ENCODE peak calls at places on chromosomes 3 and 15, in eight cellular contexts. One of them, this sample, is unnamed.

GRCh38 chr15:26971303-26972018 is 480 bp downstream of the GABRG3 start:
- DNase-seq in HCT116: no peak
- DNase-seq in HepG2: no peak
- DNase-seq in IMR-90: no peak
- DNase-seq in upper lobe of left lung: peak; percentile 74
- DNase-seq in stomach: no peak
- DNase-seq in gastrocnemius medialis: no peak
- DNase-seq in A549: no peak
- DNase-seq in this sample: no peak

GRCh38 chr15:99433026-99433756 is 132.6 kb upstream of the MEF2A start:
- DNase-seq in HCT116: no peak
- DNase-seq in HepG2: no peak
- DNase-seq in IMR-90: no peak
- DNase-seq in upper lobe of left lung: peak; percentile 63
- DNase-seq in stomach: no peak
- DNase-seq in gastrocnemius medialis: peak; percentile 13
- DNase-seq in A549: no peak
- DNase-seq in this sample: no peak

GRCh38 chr15:80780416-80781221 is 1.4 kb downstream of the CEMIP start:
- DNase-seq in HCT116: no peak
- DNase-seq in HepG2: peak; percentile 47
- DNase-seq in IMR-90: peak; percentile 62
- DNase-seq in upper lobe of left lung: peak; percentile 91
- DNase-seq in stomach: peak; percentile 48
- DNase-seq in gastrocnemius medialis: no peak
- DNase-seq in A549: peak; percentile 57
- DNase-seq in this sample: no peak

GRCh38 chr15:51310064-51310463 is 28.3 kb downstream of the CYP19A1 start:
- DNase-seq in HCT116: no peak
- DNase-seq in HepG2: no peak
- DNase-seq in IMR-90: peak; percentile 20
- DNase-seq in upper lobe of left lung: no peak
- DNase-seq in stomach: no peak
- DNase-seq in gastrocnemius medialis: no peak
- DNase-seq in A549: no peak
- DNase-seq in this sample: no peak

GRCh38 chr3:15063656-15064286 is 1.3 kb downstream of the MRPS25 start:
- DNase-seq in HCT116: no peak
- DNase-seq in HepG2: no peak
- DNase-seq in IMR-90: no peak
- DNase-seq in upper lobe of left lung: no peak
- DNase-seq in stomach: no peak
- DNase-seq in gastrocnemius medialis: no peak
- DNase-seq in A549: no peak
- DNase-seq in this sample: no peak

GRCh38 chr3:105856605-105857004 is 12.2 kb downstream of the CBLB start:
- DNase-seq in HCT116: no peak
- DNase-seq in HepG2: no peak
- DNase-seq in IMR-90: no peak
- DNase-seq in upper lobe of left lung: no peak
- DNase-seq in stomach: no peak
- DNase-seq in gastrocnemius medialis: no peak
- DNase-seq in A549: no peak
- DNase-seq in this sample: no peak

GRCh38 chr3:143885803-143886427 is 37.6 kb upstream of the SLC9A9 start:
- DNase-seq in HCT116: peak; percentile 16
- DNase-seq in HepG2: peak; percentile 41
- DNase-seq in IMR-90: peak; percentile 34
- DNase-seq in upper lobe of left lung: no peak
- DNase-seq in stomach: no peak
- DNase-seq in gastrocnemius medialis: no peak
- DNase-seq in A549: peak; percentile 18
- DNase-seq in this sample: no peak

GRCh38 chr15:40766906-40767837 is 2.6 kb upstream of the C15orf62 start:
- DNase-seq in HCT116: no peak
- DNase-seq in HepG2: no peak
- DNase-seq in IMR-90: peak; percentile 50
- DNase-seq in upper lobe of left lung: peak; percentile 76
- DNase-seq in stomach: no peak
- DNase-seq in gastrocnemius medialis: no peak
- DNase-seq in A549: no peak
- DNase-seq in this sample: no peak

GRCh38 chr15:79067434-79067833 is 23.1 kb downstream of the RASGRF1 start:
- DNase-seq in HCT116: no peak
- DNase-seq in HepG2: peak; percentile 6
- DNase-seq in IMR-90: no peak
- DNase-seq in upper lobe of left lung: no peak
- DNase-seq in stomach: no peak
- DNase-seq in gastrocnemius medialis: no peak
- DNase-seq in A549: no peak
- DNase-seq in this sample: peak; percentile 15

GRCh38 chr3:71219744-71220638 is 363.5 kb downstream of the FOXP1 start:
- DNase-seq in HCT116: no peak
- DNase-seq in HepG2: peak; percentile 29
- DNase-seq in IMR-90: no peak
- DNase-seq in upper lobe of left lung: no peak
- DNase-seq in stomach: no peak
- DNase-seq in gastrocnemius medialis: no peak
- DNase-seq in A549: no peak
- DNase-seq in this sample: no peak

GRCh38 chr15:88788036-88788435 is 15.2 kb upstream of the ACAN start:
- DNase-seq in HCT116: no peak
- DNase-seq in HepG2: no peak
- DNase-seq in IMR-90: no peak
- DNase-seq in upper lobe of left lung: no peak
- DNase-seq in stomach: no peak
- DNase-seq in gastrocnemius medialis: no peak
- DNase-seq in A549: no peak
- DNase-seq in this sample: peak; percentile 53

GRCh38 chr15:47717036-47717611 is at the start of gene SEMA6D:
- DNase-seq in HCT116: no peak
- DNase-seq in HepG2: peak; percentile 4
- DNase-seq in IMR-90: peak; percentile 85
- DNase-seq in upper lobe of left lung: peak; percentile 92
- DNase-seq in stomach: peak; percentile 45
- DNase-seq in gastrocnemius medialis: peak; percentile 80
- DNase-seq in A549: peak; percentile 15
- DNase-seq in this sample: peak; percentile 42

GRCh38 chr3:49028673-49029562 is at the start of gene IMPDH2:
- DNase-seq in HCT116: peak; percentile 87
- DNase-seq in HepG2: peak; percentile 82
- DNase-seq in IMR-90: peak; percentile 91
- DNase-seq in upper lobe of left lung: peak; percentile 99
- DNase-seq in stomach: peak; percentile 96
- DNase-seq in gastrocnemius medialis: peak; percentile 92
- DNase-seq in A549: peak; percentile 47
- DNase-seq in this sample: peak; percentile 98
- TF ChIP-seq POLR2A in HCT116: peak; percentile 99
- TF ChIP-seq POLR2A in HepG2: no peak
- TF ChIP-seq POLR2A in IMR-90: peak; percentile 98
- TF ChIP-seq POLR2A in upper lobe of left lung: no peak
- TF ChIP-seq POLR2A in stomach: peak; percentile 90
- TF ChIP-seq POLR2A in gastrocnemius medialis: peak; percentile 98
- TF ChIP-seq POLR2A in A549: peak; percentile 100
- TF ChIP-seq POLR2A in this sample: peak; percentile 86

DNA sequence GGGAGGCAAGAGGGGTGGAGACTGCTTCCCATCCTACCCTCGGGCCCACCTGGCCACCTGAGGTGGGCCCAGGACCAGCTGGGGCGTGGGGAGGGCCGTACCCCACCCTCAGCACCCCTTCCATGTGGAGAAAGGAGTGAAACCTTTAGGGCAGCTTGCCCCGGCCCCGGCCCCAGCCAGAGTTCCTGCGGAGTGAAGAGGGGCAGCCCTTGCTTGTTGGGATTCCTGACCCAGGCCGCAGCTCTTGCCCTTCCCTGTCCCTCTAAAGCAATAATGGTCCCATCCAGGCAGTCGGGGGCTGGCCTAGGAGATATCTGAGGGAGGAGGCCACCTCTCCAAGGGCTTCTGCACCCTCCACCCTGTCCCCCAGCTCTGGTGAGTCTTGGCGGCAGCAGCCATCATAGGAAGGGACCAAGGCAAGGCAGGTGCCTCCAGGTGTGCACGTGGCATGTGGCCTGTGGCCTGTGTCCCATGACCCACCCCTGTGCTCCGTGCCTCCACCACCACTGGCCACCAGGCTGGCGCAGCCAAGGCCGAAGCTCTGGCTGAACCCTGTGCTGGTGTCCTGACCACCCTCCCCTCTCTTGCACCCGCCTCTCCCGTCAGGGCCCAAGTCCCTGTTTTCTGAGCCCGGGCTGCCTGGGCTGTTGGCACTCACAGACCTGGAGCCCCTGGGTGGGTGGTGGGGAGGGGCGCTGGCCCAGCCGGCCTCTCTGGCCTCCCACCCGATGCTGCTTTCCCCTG is 2.2 kb upstream of the FES start:
- DNase-seq in HCT116: no peak
- DNase-seq in HepG2: no peak
- DNase-seq in IMR-90: no peak
- DNase-seq in upper lobe of left lung: peak; percentile 82
- DNase-seq in stomach: no peak
- DNase-seq in gastrocnemius medialis: no peak
- DNase-seq in A549: no peak
- DNase-seq in this sample: no peak
- TF ChIP-seq POLR2A in HCT116: no peak
- TF ChIP-seq POLR2A in HepG2: no peak
- TF ChIP-seq POLR2A in IMR-90: no peak
- TF ChIP-seq POLR2A in upper lobe of left lung: no peak
- TF ChIP-seq POLR2A in stomach: no peak
- TF ChIP-seq POLR2A in gastrocnemius medialis: no peak
- TF ChIP-seq POLR2A in A549: no peak
- TF ChIP-seq POLR2A in this sample: no peak

GRCh38 chr15:89998923-89999675 is 2.0 kb upstream of the ZNF710 start:
- DNase-seq in HCT116: no peak
- DNase-seq in HepG2: no peak
- DNase-seq in IMR-90: no peak
- DNase-seq in upper lobe of left lung: no peak
- DNase-seq in stomach: no peak
- DNase-seq in gastrocnemius medialis: no peak
- DNase-seq in A549: no peak
- DNase-seq in this sample: no peak

GRCh38 chr15:90001683-90002427 is 731 bp downstream of the ZNF710 start:
- DNase-seq in HCT116: no peak
- DNase-seq in HepG2: peak; percentile 29
- DNase-seq in IMR-90: peak; percentile 58
- DNase-seq in upper lobe of left lung: peak; percentile 93
- DNase-seq in stomach: peak; percentile 55
- DNase-seq in gastrocnemius medialis: peak; percentile 62
- DNase-seq in A549: peak; percentile 75
- DNase-seq in this sample: peak; percentile 92

GRCh38 chr15:89999676-90000174 is 1.4 kb upstream of the ZNF710 start:
- DNase-seq in HCT116: no peak
- DNase-seq in HepG2: no peak
- DNase-seq in IMR-90: peak; percentile 9
- DNase-seq in upper lobe of left lung: peak; percentile 35
- DNase-seq in stomach: no peak
- DNase-seq in gastrocnemius medialis: no peak
- DNase-seq in A549: no peak
- DNase-seq in this sample: no peak

GRCh38 chr15:90001062-90001682 is at the start of gene ZNF710:
- DNase-seq in HCT116: no peak
- DNase-seq in HepG2: no peak
- DNase-seq in IMR-90: peak; percentile 66
- DNase-seq in upper lobe of left lung: peak; percentile 86
- DNase-seq in stomach: no peak
- DNase-seq in gastrocnemius medialis: peak; percentile 45
- DNase-seq in A549: peak; percentile 77
- DNase-seq in this sample: no peak

GRCh38 chr15:90000175-90000923 is 775 bp upstream of the ZNF710 start:
- DNase-seq in HCT116: no peak
- DNase-seq in HepG2: no peak
- DNase-seq in IMR-90: peak; percentile 15
- DNase-seq in upper lobe of left lung: peak; percentile 88
- DNase-seq in stomach: no peak
- DNase-seq in gastrocnemius medialis: no peak
- DNase-seq in A549: no peak
- DNase-seq in this sample: no peak
- TF ChIP-seq POLR2A in HCT116: no peak
- TF ChIP-seq POLR2A in HepG2: no peak
- TF ChIP-seq POLR2A in IMR-90: no peak
- TF ChIP-seq POLR2A in upper lobe of left lung: no peak
- TF ChIP-seq POLR2A in stomach: no peak
- TF ChIP-seq POLR2A in gastrocnemius medialis: no peak
- TF ChIP-seq POLR2A in A549: no peak
- TF ChIP-seq POLR2A in this sample: no peak

DNA sequence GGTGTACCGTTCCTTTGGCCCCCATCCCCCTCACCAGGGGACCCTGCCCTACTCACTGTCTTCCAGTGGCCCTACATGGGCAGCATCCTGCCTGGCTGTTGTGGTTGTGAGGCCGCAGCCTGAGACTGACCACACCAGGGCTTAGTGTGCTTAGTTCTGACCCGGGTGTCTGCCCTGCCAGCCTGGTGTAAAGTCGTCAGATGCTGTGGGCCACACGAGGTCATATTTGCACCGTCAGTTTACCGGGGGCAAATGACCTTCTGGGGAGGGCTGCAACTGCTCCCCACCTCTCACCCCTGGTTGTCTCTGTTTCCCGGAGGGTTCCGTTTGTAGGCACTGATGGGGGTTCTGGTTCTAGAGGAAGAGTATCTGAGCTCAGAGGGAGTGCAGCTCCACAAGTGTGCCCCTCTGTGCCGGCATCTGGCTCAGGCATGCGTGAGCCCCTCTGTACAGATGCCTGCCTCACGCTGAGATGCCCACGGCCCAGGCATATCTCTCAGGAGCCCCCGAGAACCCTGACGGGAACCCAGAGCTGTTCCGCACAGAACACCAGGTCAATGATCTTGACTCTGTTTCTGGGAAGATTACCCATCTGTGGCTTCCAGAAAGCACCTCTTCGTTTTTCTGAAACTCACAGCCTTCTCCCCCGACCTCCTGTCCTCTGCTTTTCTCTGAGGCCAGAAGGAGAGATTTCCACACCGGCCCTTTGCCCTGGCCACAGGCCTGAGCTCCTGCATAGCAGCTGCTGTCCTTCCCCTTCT is 19.2 kb downstream of the KLF13 start:
- DNase-seq in HCT116: no peak
- DNase-seq in HepG2: no peak
- DNase-seq in IMR-90: no peak
- DNase-seq in upper lobe of left lung: no peak
- DNase-seq in stomach: no peak
- DNase-seq in gastrocnemius medialis: peak; percentile 60
- DNase-seq in A549: no peak
- DNase-seq in this sample: no peak
- TF ChIP-seq POLR2A in HCT116: no peak
- TF ChIP-seq POLR2A in HepG2: no peak
- TF ChIP-seq POLR2A in IMR-90: no peak
- TF ChIP-seq POLR2A in upper lobe of left lung: no peak
- TF ChIP-seq POLR2A in stomach: no peak
- TF ChIP-seq POLR2A in gastrocnemius medialis: no peak
- TF ChIP-seq POLR2A in A549: no peak
- TF ChIP-seq POLR2A in this sample: no peak

GRCh38 chr3:129892857-129893615 is 475 bp downstream of the TMCC1 start:
- DNase-seq in HCT116: no peak
- DNase-seq in HepG2: peak; percentile 36
- DNase-seq in IMR-90: no peak
- DNase-seq in upper lobe of left lung: peak; percentile 94
- DNase-seq in stomach: no peak
- DNase-seq in gastrocnemius medialis: no peak
- DNase-seq in A549: peak; percentile 22
- DNase-seq in this sample: peak; percentile 88
- TF ChIP-seq POLR2A in HCT116: peak; percentile 12
- TF ChIP-seq POLR2A in HepG2: peak; percentile 73
- TF ChIP-seq POLR2A in IMR-90: no peak
- TF ChIP-seq POLR2A in upper lobe of left lung: no peak
- TF ChIP-seq POLR2A in stomach: no peak
- TF ChIP-seq POLR2A in gastrocnemius medialis: peak; percentile 60
- TF ChIP-seq POLR2A in A549: peak; percentile 37
- TF ChIP-seq POLR2A in this sample: no peak

GRCh38 chr3:69724722-69725435 is 14.4 kb upstream of the MITF start:
- DNase-seq in HCT116: no peak
- DNase-seq in HepG2: no peak
- DNase-seq in IMR-90: no peak
- DNase-seq in upper lobe of left lung: no peak
- DNase-seq in stomach: no peak
- DNase-seq in gastrocnemius medialis: no peak
- DNase-seq in A549: no peak
- DNase-seq in this sample: no peak
- TF ChIP-seq POLR2A in HCT116: no peak
- TF ChIP-seq POLR2A in HepG2: no peak
- TF ChIP-seq POLR2A in IMR-90: no peak
- TF ChIP-seq POLR2A in upper lobe of left lung: no peak
- TF ChIP-seq POLR2A in stomach: no peak
- TF ChIP-seq POLR2A in gastrocnemius medialis: no peak
- TF ChIP-seq POLR2A in A549: no peak
- TF ChIP-seq POLR2A in this sample: no peak

This sample was measured in lower leg skin.